ENCODE peak calls at places on chromosomes 2 and 18, in ten cellular contexts. P is NT2/D1, W is small intestine, G is Peyer's patch, Z is thyroid gland, T is psoas muscle, C is astrocyte, A is breast epithelium, I is lung, S is lower lobe of right lung. R is an unnamed sample. For H3K4me1, the result is how much of the 10 kb centered on the place peaks cover.

GRCh38 chr2:53697686-53698085 is 69.9 kb upstream of the CHAC2 start:
- DNase-seq in P (no peak), W (no peak), G (no peak), Z (no peak), T (no peak), C (no peak), A (no peak), I (no peak), S (no peak), R (no peak)

GRCh38 chr2:193966590-193966989 is 1690.4 kb upstream of the SLC39A10 start:
- DNase-seq in P (no peak), W (no peak), G (no peak), Z (no peak), T (no peak), C (peak), A (no peak), I (no peak), S (no peak), R (no peak)

GRCh38 chr2:46645681-46646162 is 166.4 kb downstream of the TMEM247 start:
- DNase-seq in P (no peak), W (no peak), G (no peak), Z (peak), T (no peak), C (peak), A (no peak), I (peak), S (no peak), R (no peak)

GRCh38 chr2:61125798-61126197 is 36.2 kb upstream of the C2orf74 start:
- DNase-seq in P (no peak), W (no peak), G (no peak), Z (peak), T (no peak), C (no peak), A (no peak), I (peak), S (no peak), R (no peak)

GRCh38 chr2:188628989-188629889 is 337.6 kb downstream of the GULP1 start:
- DNase-seq in P (peak), W (no peak), G (no peak), Z (no peak), T (no peak), C (peak), A (no peak), I (no peak), S (no peak), R (no peak)

GRCh38 chr2:228657807-228658402 is 476.4 kb upstream of the SPHKAP start:
- DNase-seq in P (peak), W (peak), G (no peak), Z (no peak), T (no peak), C (peak), A (no peak), I (no peak), S (no peak), R (no peak)

GRCh38 chr18:13222371-13223281 is 4.1 kb downstream of the LDLRAD4 start:
- DNase-seq in P (no peak), W (peak), G (peak), Z (peak), T (peak), C (peak), A (no peak), I (no peak), S (peak), R (peak)

GRCh38 chr2:172079416-172079815 is 5.9 kb upstream of the DLX1 start:
- DNase-seq in P (no peak), W (no peak), G (no peak), Z (no peak), T (no peak), C (no peak), A (no peak), I (no peak), S (no peak), R (no peak)

GRCh38 chr2:240457223-240458043 is 22.0 kb downstream of the GPC1 start:
- DNase-seq in P (peak), W (no peak), G (no peak), Z (no peak), T (peak), C (no peak), A (no peak), I (no peak), S (peak), R (no peak)

GRCh38 chr2:177474904-177475474 is 82.4 kb downstream of the AGPS start:
- DNase-seq in P (no peak), W (no peak), G (no peak), Z (no peak), T (no peak), C (peak), A (no peak), I (no peak), S (no peak), R (no peak)

GRCh38 chr2:37211212-37211611 is 14.9 kb downstream of the CEBPZOS start:
- DNase-seq in P (no peak), W (no peak), G (no peak), Z (no peak), T (no peak), C (peak), A (no peak), I (no peak), S (no peak), R (no peak)

GRCh38 chr18:59268722-59269562 is 4.3 kb downstream of the RAX start:
- DNase-seq in P (peak), W (peak), G (no peak), Z (peak), T (no peak), C (no peak), A (no peak), I (no peak), S (peak), R (peak)

GRCh38 chr2:180124273-180124881 is 117.3 kb upstream of the CWC22 start:
- DNase-seq in P (peak), W (peak), G (no peak), Z (no peak), T (no peak), C (peak), A (no peak), I (no peak), S (no peak), R (no peak)

GRCh38 chr2:66423391-66423790 is 11.5 kb upstream of the MEIS1 start:
- DNase-seq in P (no peak), W (no peak), G (no peak), Z (no peak), T (no peak), C (no peak), A (no peak), I (no peak), S (no peak), R (no peak)

GRCh38 chr2:238997684-238998083 is 149.8 kb downstream of the TWIST2 start:
- DNase-seq in P (no peak), W (no peak), G (no peak), Z (no peak), T (no peak), C (no peak), A (no peak), I (no peak), S (no peak), R (no peak)

GRCh38 chr2:191867507-191867847 is 20.6 kb upstream of the CAVIN2 start:
- DNase-seq in P (no peak), W (no peak), G (no peak), Z (no peak), T (no peak), C (no peak), A (no peak), I (no peak), S (no peak), R (no peak)

GRCh38 chr2:73185965-73186364 is 16.4 kb upstream of the NOTO start:
- DNase-seq in P (no peak), W (no peak), G (no peak), Z (no peak), T (no peak), C (no peak), A (no peak), I (no peak), S (no peak), R (no peak)

GRCh38 chr18:75211002-75211621 is 515 bp downstream of the TSHZ1 start:
- DNase-seq in P (no peak), W (no peak), G (peak), Z (no peak), T (peak), C (no peak), A (no peak), I (no peak), S (peak), R (no peak)

GRCh38 chr2:25977768-25978167 is 4.5 kb downstream of the KIF3C start:
- DNase-seq in P (no peak), W (no peak), G (no peak), Z (no peak), T (no peak), C (peak), A (no peak), I (no peak), S (no peak), R (no peak)

GRCh38 chr2:242075683-242076082 is 206.2 kb downstream of the RTP5 start:
- DNase-seq in P (no peak), W (peak), G (peak), Z (no peak), T (no peak), C (peak), A (no peak), I (no peak), S (no peak), R (no peak)
- H3K4me3 ChIP-seq in P (no peak), W (no peak), G (no peak), Z (no peak), T (no peak), C (no peak), A (no peak), I (no peak), S (no peak), R (no peak)

GRCh38 chr2:144279165-144279564 is 240.8 kb downstream of the ZEB2 start:
- DNase-seq in P (no peak), W (no peak), G (no peak), Z (no peak), T (no peak), C (no peak), A (no peak), I (no peak), S (no peak), R (no peak)
- H3K4me1 ChIP-seq in P (under half), W (under half), G (under half), Z (under half), T (under half), C (under half), A (under half), I (under half), S (under half), R (under half)

GRCh38 chr2:70133127-70133452 is 45.8 kb downstream of the PCBP1 start:
- DNase-seq in P (no peak), W (no peak), G (no peak), Z (no peak), T (no peak), C (no peak), A (no peak), I (no peak), S (no peak), R (no peak)

GRCh38 chr2:70133521-70134348 is 46.5 kb downstream of the PCBP1 start:
- DNase-seq in P (no peak), W (no peak), G (no peak), Z (no peak), T (no peak), C (peak), A (no peak), I (no peak), S (peak), R (no peak)

GRCh38 chr2:70127920-70128444 is 40.7 kb downstream of the PCBP1 start:
- DNase-seq in P (no peak), W (no peak), G (peak), Z (no peak), T (no peak), C (no peak), A (no peak), I (no peak), S (no peak), R (no peak)

GRCh38 chr2:70132244-70133126 is 45.2 kb downstream of the PCBP1 start:
- DNase-seq in P (no peak), W (peak), G (peak), Z (peak), T (peak), C (peak), A (no peak), I (no peak), S (peak), R (no peak)
- H3K4me3 ChIP-seq in P (no peak), W (no peak), G (peak), Z (peak), T (peak), C (peak), A (peak), I (no peak), S (peak), R (peak)

GRCh38 chr2:134139615-134140014 is 114.3 kb upstream of the MGAT5 start:
- DNase-seq in P (no peak), W (peak), G (no peak), Z (no peak), T (no peak), C (no peak), A (no peak), I (no peak), S (no peak), R (no peak)
- H3K4me1 ChIP-seq in P (under half), W (under half), G (under half), Z (under half), T (under half), C (under half), A (under half), I (under half), S (half or more), R (half or more)

DNA sequence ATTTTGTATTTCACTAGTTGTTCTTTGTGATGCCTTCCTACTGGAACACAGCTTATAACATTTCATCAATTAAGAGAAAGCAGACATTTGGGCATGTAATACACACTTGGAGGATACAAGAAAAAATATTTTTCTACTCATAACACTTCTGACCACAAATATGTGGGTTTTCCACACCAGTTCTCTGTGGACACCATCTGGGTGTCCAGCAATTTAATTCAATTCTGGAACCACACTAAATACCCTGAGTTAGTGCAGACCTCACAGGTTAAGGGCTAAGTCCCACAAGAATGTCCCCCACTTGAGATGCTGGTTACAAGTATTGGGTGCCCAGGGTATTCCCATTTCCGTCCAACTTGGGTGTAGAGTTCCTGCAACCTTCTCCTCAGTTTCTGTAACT is 91.1 kb upstream of the SKOR2 start:
- DNase-seq in P (no peak), W (no peak), G (no peak), Z (no peak), T (no peak), C (no peak), A (no peak), I (no peak), S (no peak), R (peak)
- H3K4me3 ChIP-seq in P (no peak), W (no peak), G (no peak), Z (no peak), T (no peak), C (no peak), A (no peak), I (no peak), S (no peak), R (no peak)

DNA sequence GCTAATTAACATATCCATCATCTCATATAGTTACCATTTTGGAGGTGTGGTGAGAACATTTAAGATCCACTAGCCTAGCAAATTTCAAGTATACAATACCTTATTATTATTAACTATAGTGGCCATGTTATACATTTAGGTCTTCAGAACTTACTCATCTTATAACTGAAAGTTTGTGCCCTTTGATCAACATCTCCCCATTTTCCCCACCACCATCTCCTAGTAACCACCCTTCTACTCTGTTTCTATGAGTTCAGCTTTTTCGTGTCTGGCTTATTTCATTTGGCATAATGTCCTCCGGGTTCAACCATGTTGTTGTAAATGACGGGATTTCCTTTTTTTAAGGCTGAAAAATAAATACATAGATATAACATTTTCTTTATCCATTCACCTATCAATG is 15.9 kb downstream of the NEURL3 start:
- DNase-seq in P (no peak), W (no peak), G (no peak), Z (no peak), T (no peak), C (no peak), A (no peak), I (no peak), S (no peak), R (no peak)
- H3K4me1 ChIP-seq in P (under half), W (under half), G (under half), Z (under half), T (under half), C (under half), A (under half), I (under half), S (under half), R (under half)

R was measured in esophagus muscularis mucosa.